ENCODE peak calls at places on chromosomes 3 and 15, in nine cellular contexts. Y, H, V, N, C, R, E, F and A are unnamed samples.

GRCh38 chr3:52392216-52392930 is 52.5 kb downstream of the SEMA3G start:
- DNase-seq in C (no peak), E (no peak), F (no peak), H (peak; percentile 50), V (no peak), R (no peak), Y (no peak), N (no peak), A (no peak)

GRCh38 chr3:195767792-195768191 is 43.9 kb downstream of the MUC4 start:
- DNase-seq in V (peak; percentile 41), N (no peak), F (no peak), E (no peak), Y (no peak), R (no peak), C (no peak), H (peak; percentile 42), A (no peak)

GRCh38 chr15:57861039-57861638 is 154.6 kb downstream of the POLR2M start:
- DNase-seq in F (no peak), R (peak; percentile 2), N (peak; percentile 46), Y (peak; percentile 25), H (no peak), V (no peak), E (peak; percentile 22), C (peak; percentile 38), A (no peak)

GRCh38 chr3:124602986-124603627 is 127.1 kb upstream of the UMPS start:
- DNase-seq in R (no peak), F (no peak), Y (no peak), C (no peak), E (no peak), V (no peak), N (no peak), H (no peak), A (no peak)

GRCh38 chr15:70375006-70375409 is 277.3 kb upstream of the TLE3 start:
- DNase-seq in E (peak; percentile 32), V (peak; percentile 86), H (peak; percentile 45), C (peak; percentile 19), Y (no peak), R (no peak), N (no peak), F (no peak), A (no peak)

GRCh38 chr3:194073926-194074325 is 62.0 kb upstream of the HES1 start:
- DNase-seq in H (no peak), F (no peak), N (no peak), C (no peak), Y (no peak), V (no peak), E (no peak), R (no peak), A (no peak)

GRCh38 chr3:126649556-126650092 is 5.3 kb downstream of the TXNRD3 start:
- DNase-seq in V (no peak), C (no peak), H (no peak), N (no peak), Y (no peak), R (no peak), F (no peak), E (no peak), A (no peak)

GRCh38 chr15:89679221-89679620 is at the start of gene PLIN1:
- DNase-seq in F (no peak), Y (no peak), H (no peak), E (no peak), N (no peak), R (no peak), V (no peak), C (no peak), A (no peak)

GRCh38 chr15:42150246-42150970 is 6.0 kb downstream of the PLA2G4F start:
- DNase-seq in C (no peak), Y (no peak), N (no peak), F (no peak), E (no peak), H (peak; percentile 57), V (no peak), R (no peak), A (no peak)

GRCh38 chr15:77905301-77905920 is 172.1 kb downstream of the TBC1D2B start:
- DNase-seq in E (no peak), N (no peak), F (no peak), R (no peak), Y (no peak), C (no peak), V (peak; percentile 71), H (peak; percentile 69), A (no peak)

GRCh38 chr3:179731544-179731943 is 78.7 kb downstream of the USP13 start:
- DNase-seq in E (no peak), F (no peak), R (no peak), V (no peak), Y (no peak), H (no peak), C (no peak), N (no peak), A (no peak)

GRCh38 chr3:4825572-4826236 is 153.5 kb upstream of the BHLHE40 start:
- DNase-seq in F (no peak), N (no peak), R (no peak), E (no peak), Y (no peak), V (no peak), H (no peak), C (no peak), A (no peak)

GRCh38 chr3:106534206-106534605 is 665.4 kb upstream of the CBLB start:
- DNase-seq in E (no peak), F (peak; percentile 46), R (no peak), Y (peak; percentile 85), C (no peak), H (peak; percentile 58), V (no peak), N (no peak), A (no peak)

GRCh38 chr3:137471130-137471529 is 293.0 kb upstream of the SOX14 start:
- DNase-seq in R (no peak), H (no peak), V (no peak), E (no peak), N (no peak), F (no peak), C (no peak), Y (no peak), A (no peak)

GRCh38 chr3:109115451-109115850 is 2.5 kb downstream of the MORC1 start:
- DNase-seq in C (no peak), Y (no peak), E (no peak), H (no peak), R (no peak), N (no peak), V (no peak), F (no peak), A (no peak)